ENCODE peak calls at places on chromosomes 13 and 19, in seven cellular contexts. One of them, this sample, is unnamed.

GRCh38 chr13:94705081-94705751 is 7.1 kb downstream of the SOX21 start:
- DNase-seq in neural progenitor cell: peak; percentile 35
- DNase-seq in hepatocyte: no peak
- DNase-seq in OCI-LY7: no peak
- DNase-seq in SK-N-SH: peak; percentile 42
- DNase-seq in MM.1S: no peak
- DNase-seq in PC-3: no peak
- DNase-seq in this sample: peak; percentile 70

GRCh38 chr19:38267780-38268430 is 3.5 kb downstream of the SPINT2 start:
- DNase-seq in neural progenitor cell: no peak
- DNase-seq in hepatocyte: no peak
- DNase-seq in OCI-LY7: no peak
- DNase-seq in SK-N-SH: no peak
- DNase-seq in MM.1S: no peak
- DNase-seq in PC-3: peak; percentile 16
- DNase-seq in this sample: peak; percentile 38

GRCh38 chr13:39815345-39816111 is 160.1 kb downstream of the COG6 start:
- DNase-seq in neural progenitor cell: no peak
- DNase-seq in hepatocyte: no peak
- DNase-seq in OCI-LY7: no peak
- DNase-seq in SK-N-SH: no peak
- DNase-seq in MM.1S: no peak
- DNase-seq in PC-3: peak; percentile 13
- DNase-seq in this sample: no peak

GRCh38 chr19:39104104-39104708 is 20.0 kb downstream of the ACP7 start:
- DNase-seq in neural progenitor cell: no peak
- DNase-seq in hepatocyte: no peak
- DNase-seq in OCI-LY7: no peak
- DNase-seq in SK-N-SH: peak; percentile 58
- DNase-seq in MM.1S: no peak
- DNase-seq in PC-3: no peak
- DNase-seq in this sample: no peak

GRCh38 chr19:10812902-10813404 is 23.1 kb downstream of the TMED1 start:
- DNase-seq in neural progenitor cell: no peak
- DNase-seq in hepatocyte: peak; percentile 72
- DNase-seq in OCI-LY7: no peak
- DNase-seq in SK-N-SH: no peak
- DNase-seq in MM.1S: no peak
- DNase-seq in PC-3: peak; percentile 64
- DNase-seq in this sample: no peak

GRCh38 chr19:49113762-49114629 is at the start of gene LIN7B:
- DNase-seq in neural progenitor cell: peak; percentile 84
- DNase-seq in hepatocyte: peak; percentile 93
- DNase-seq in OCI-LY7: peak; percentile 83
- DNase-seq in SK-N-SH: peak; percentile 97
- DNase-seq in MM.1S: peak; percentile 76
- DNase-seq in PC-3: peak; percentile 73
- DNase-seq in this sample: peak; percentile 84

GRCh38 chr19:55526216-55527196 is 10.4 kb downstream of the SBK2 start:
- DNase-seq in neural progenitor cell: no peak
- DNase-seq in hepatocyte: peak; percentile 75
- DNase-seq in OCI-LY7: no peak
- DNase-seq in SK-N-SH: peak; percentile 57
- DNase-seq in MM.1S: no peak
- DNase-seq in PC-3: peak; percentile 87
- DNase-seq in this sample: peak; percentile 40

GRCh38 chr13:23876265-23876664 is 12.9 kb downstream of the MIPEP start:
- DNase-seq in neural progenitor cell: peak; percentile 24
- DNase-seq in hepatocyte: peak; percentile 39
- DNase-seq in OCI-LY7: peak; percentile 19
- DNase-seq in SK-N-SH: peak; percentile 36
- DNase-seq in MM.1S: no peak
- DNase-seq in PC-3: peak; percentile 47
- DNase-seq in this sample: peak; percentile 46

GRCh38 chr19:55463583-55464031 is 944 bp downstream of the C19orf85 start:
- DNase-seq in neural progenitor cell: no peak
- DNase-seq in hepatocyte: no peak
- DNase-seq in OCI-LY7: no peak
- DNase-seq in SK-N-SH: no peak
- DNase-seq in MM.1S: no peak
- DNase-seq in PC-3: no peak
- DNase-seq in this sample: no peak

GRCh38 chr13:107827840-107828549 is 387.3 kb downstream of the LIG4 start:
- DNase-seq in neural progenitor cell: no peak
- DNase-seq in hepatocyte: no peak
- DNase-seq in OCI-LY7: no peak
- DNase-seq in SK-N-SH: peak; percentile 49
- DNase-seq in MM.1S: no peak
- DNase-seq in PC-3: no peak
- DNase-seq in this sample: no peak

GRCh38 chr13:36344886-36345437 is 1.2 kb downstream of the SPART start:
- DNase-seq in neural progenitor cell: peak; percentile 34
- DNase-seq in hepatocyte: peak; percentile 19
- DNase-seq in OCI-LY7: no peak
- DNase-seq in SK-N-SH: no peak
- DNase-seq in MM.1S: no peak
- DNase-seq in PC-3: no peak
- DNase-seq in this sample: peak; percentile 36

GRCh38 chr19:10981496-10981895 is 20.7 kb downstream of the SMARCA4 start:
- DNase-seq in neural progenitor cell: no peak
- DNase-seq in hepatocyte: no peak
- DNase-seq in OCI-LY7: no peak
- DNase-seq in SK-N-SH: no peak
- DNase-seq in MM.1S: no peak
- DNase-seq in PC-3: no peak
- DNase-seq in this sample: no peak

GRCh38 chr13:76331948-76332712 is 554.1 kb downstream of the KCTD12 start:
- DNase-seq in neural progenitor cell: no peak
- DNase-seq in hepatocyte: no peak
- DNase-seq in OCI-LY7: peak; percentile 52
- DNase-seq in SK-N-SH: no peak
- DNase-seq in MM.1S: peak; percentile 85
- DNase-seq in PC-3: no peak
- DNase-seq in this sample: no peak

GRCh38 chr19:10651821-10652220 is 2.3 kb upstream of the ILF3 start:
- DNase-seq in neural progenitor cell: no peak
- DNase-seq in hepatocyte: no peak
- DNase-seq in OCI-LY7: peak; percentile 33
- DNase-seq in SK-N-SH: no peak
- DNase-seq in MM.1S: peak; percentile 87
- DNase-seq in PC-3: no peak
- DNase-seq in this sample: no peak

GRCh38 chr13:95677564-95678386 is 836 bp downstream of the DNAJC3 start:
- DNase-seq in neural progenitor cell: peak; percentile 57
- DNase-seq in hepatocyte: peak; percentile 25
- DNase-seq in OCI-LY7: peak; percentile 0
- DNase-seq in SK-N-SH: no peak
- DNase-seq in MM.1S: peak; percentile 28
- DNase-seq in PC-3: peak; percentile 21
- DNase-seq in this sample: peak; percentile 61

GRCh38 chr19:55690109-55690768 is 15.2 kb downstream of the EPN1 start:
- DNase-seq in neural progenitor cell: no peak
- DNase-seq in hepatocyte: no peak
- DNase-seq in OCI-LY7: no peak
- DNase-seq in SK-N-SH: no peak
- DNase-seq in MM.1S: no peak
- DNase-seq in PC-3: no peak
- DNase-seq in this sample: no peak

GRCh38 chr19:33429891-33430673 is 56.6 kb downstream of the CEBPG start:
- DNase-seq in neural progenitor cell: no peak
- DNase-seq in hepatocyte: no peak
- DNase-seq in OCI-LY7: no peak
- DNase-seq in SK-N-SH: no peak
- DNase-seq in MM.1S: no peak
- DNase-seq in PC-3: no peak
- DNase-seq in this sample: no peak

GRCh38 chr13:114019367-114019766 is 45.5 kb upstream of the C13orf46 start:
- DNase-seq in neural progenitor cell: peak; percentile 17
- DNase-seq in hepatocyte: no peak
- DNase-seq in OCI-LY7: peak; percentile 75
- DNase-seq in SK-N-SH: peak; percentile 79
- DNase-seq in MM.1S: peak; percentile 26
- DNase-seq in PC-3: no peak
- DNase-seq in this sample: peak; percentile 47

GRCh38 chr13:30331331-30331771 is 24.0 kb upstream of the KATNAL1 start:
- DNase-seq in neural progenitor cell: no peak
- DNase-seq in hepatocyte: no peak
- DNase-seq in OCI-LY7: peak; percentile 38
- DNase-seq in SK-N-SH: no peak
- DNase-seq in MM.1S: no peak
- DNase-seq in PC-3: no peak
- DNase-seq in this sample: no peak

GRCh38 chr19:35089554-35089953 is 26.1 kb upstream of the FXYD3 start:
- DNase-seq in neural progenitor cell: no peak
- DNase-seq in hepatocyte: no peak
- DNase-seq in OCI-LY7: no peak
- DNase-seq in SK-N-SH: no peak
- DNase-seq in MM.1S: no peak
- DNase-seq in PC-3: no peak
- DNase-seq in this sample: no peak

GRCh38 chr13:95494082-95494681 is 58.3 kb upstream of the CLDN10 start:
- DNase-seq in neural progenitor cell: peak; percentile 58
- DNase-seq in hepatocyte: peak; percentile 66
- DNase-seq in OCI-LY7: peak; percentile 29
- DNase-seq in SK-N-SH: peak; percentile 62
- DNase-seq in MM.1S: peak; percentile 65
- DNase-seq in PC-3: peak; percentile 83
- DNase-seq in this sample: peak; percentile 77

GRCh38 chr19:33385956-33386355 is 12.4 kb downstream of the CEBPG start:
- DNase-seq in neural progenitor cell: no peak
- DNase-seq in hepatocyte: no peak
- DNase-seq in OCI-LY7: no peak
- DNase-seq in SK-N-SH: no peak
- DNase-seq in MM.1S: no peak
- DNase-seq in PC-3: no peak
- DNase-seq in this sample: no peak

GRCh38 chr19:41739361-41739760 is 16.0 kb upstream of the CEACAM6 start:
- DNase-seq in neural progenitor cell: no peak
- DNase-seq in hepatocyte: no peak
- DNase-seq in OCI-LY7: no peak
- DNase-seq in SK-N-SH: no peak
- DNase-seq in MM.1S: no peak
- DNase-seq in PC-3: peak; percentile 59
- DNase-seq in this sample: no peak

GRCh38 chr19:46841458-46842083 is 9.1 kb downstream of the AP2S1 start:
- DNase-seq in neural progenitor cell: no peak
- DNase-seq in hepatocyte: no peak
- DNase-seq in OCI-LY7: no peak
- DNase-seq in SK-N-SH: no peak
- DNase-seq in MM.1S: no peak
- DNase-seq in PC-3: peak; percentile 51
- DNase-seq in this sample: no peak

DNA sequence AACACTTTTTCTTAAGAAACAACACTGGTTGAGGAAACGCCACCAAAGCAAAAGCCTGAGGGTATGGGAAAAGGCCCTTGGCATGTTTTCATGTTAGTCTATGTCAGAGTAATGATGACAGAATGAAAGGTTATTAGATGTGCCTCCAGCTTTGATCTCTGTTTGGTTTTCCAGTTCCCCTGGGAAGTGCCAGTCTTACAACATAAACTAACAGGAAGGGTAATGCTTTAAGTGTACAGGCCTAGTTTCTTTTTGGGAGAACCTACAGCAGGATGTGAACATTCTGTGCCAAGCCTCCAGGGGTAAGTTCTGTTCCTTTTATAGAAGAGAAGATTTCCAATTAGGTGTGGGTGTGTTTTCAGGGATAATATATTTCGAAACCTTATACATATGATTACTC is 121.7 kb downstream of the FNDC3A start:
- DNase-seq in neural progenitor cell: no peak
- DNase-seq in hepatocyte: no peak
- DNase-seq in OCI-LY7: no peak
- DNase-seq in SK-N-SH: no peak
- DNase-seq in MM.1S: no peak
- DNase-seq in PC-3: peak; percentile 65
- DNase-seq in this sample: no peak
- H3K4me2 ChIP-seq in neural progenitor cell: no peak overlapping the region
- H3K4me2 ChIP-seq in hepatocyte: no peak overlapping the region
- H3K4me2 ChIP-seq in OCI-LY7: no peak overlapping the region
- H3K4me2 ChIP-seq in SK-N-SH: no peak overlapping the region
- H3K4me2 ChIP-seq in MM.1S: no peak overlapping the region
- H3K4me2 ChIP-seq in PC-3: peak overlapping the region; percentile 72
- H3K4me2 ChIP-seq in this sample: no peak overlapping the region

GRCh38 chr13:45310341-45311138 is 30.4 kb downstream of the TPT1 start:
- DNase-seq in neural progenitor cell: no peak
- DNase-seq in hepatocyte: no peak
- DNase-seq in OCI-LY7: no peak
- DNase-seq in SK-N-SH: no peak
- DNase-seq in MM.1S: no peak
- DNase-seq in PC-3: no peak
- DNase-seq in this sample: no peak
- TF ChIP-seq EZH2phosphoT487 in neural progenitor cell: no peak
- TF ChIP-seq EZH2phosphoT487 in hepatocyte: no peak
- TF ChIP-seq EZH2phosphoT487 in OCI-LY7: no peak
- TF ChIP-seq EZH2phosphoT487 in SK-N-SH: no peak
- TF ChIP-seq EZH2phosphoT487 in MM.1S: no peak
- TF ChIP-seq EZH2phosphoT487 in PC-3: no peak
- TF ChIP-seq EZH2phosphoT487 in this sample: no peak

DNA sequence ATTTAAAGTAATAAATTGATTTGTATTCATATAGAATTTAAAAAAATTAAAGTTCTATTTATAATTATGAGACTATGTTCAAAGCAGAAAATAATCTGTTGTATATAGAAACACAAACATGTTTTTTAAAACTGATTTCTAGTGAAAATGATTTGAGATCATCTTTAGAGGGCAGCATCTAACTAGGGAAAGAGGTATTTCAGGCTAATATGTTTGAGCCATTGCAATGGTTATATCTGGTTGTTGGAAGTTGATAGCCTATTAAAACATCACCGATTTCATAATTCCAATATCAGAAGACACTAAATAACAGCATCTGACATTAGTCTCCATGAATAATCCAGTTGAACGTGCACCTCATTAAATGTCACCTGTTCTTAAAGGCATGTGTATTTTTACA is 79.8 kb upstream of the SLITRK6 start:
- DNase-seq in neural progenitor cell: no peak
- DNase-seq in hepatocyte: no peak
- DNase-seq in OCI-LY7: no peak
- DNase-seq in SK-N-SH: no peak
- DNase-seq in MM.1S: no peak
- DNase-seq in PC-3: peak; percentile 6
- DNase-seq in this sample: no peak
- H2AFZ ChIP-seq in neural progenitor cell: no peak overlapping the region
- H2AFZ ChIP-seq in hepatocyte: no peak overlapping the region
- H2AFZ ChIP-seq in OCI-LY7: no peak overlapping the region
- H2AFZ ChIP-seq in SK-N-SH: no peak overlapping the region
- H2AFZ ChIP-seq in MM.1S: no peak overlapping the region
- H2AFZ ChIP-seq in PC-3: no peak overlapping the region
- H2AFZ ChIP-seq in this sample: no peak overlapping the region

GRCh38 chr13:83732755-83733154 is 149.5 kb downstream of the SLITRK1 start:
- DNase-seq in neural progenitor cell: no peak
- DNase-seq in hepatocyte: no peak
- DNase-seq in OCI-LY7: no peak
- DNase-seq in SK-N-SH: no peak
- DNase-seq in MM.1S: peak; percentile 41
- DNase-seq in PC-3: no peak
- DNase-seq in this sample: no peak
- H3K4me2 ChIP-seq in neural progenitor cell: no peak overlapping the region
- H3K4me2 ChIP-seq in hepatocyte: no peak overlapping the region
- H3K4me2 ChIP-seq in OCI-LY7: no peak overlapping the region
- H3K4me2 ChIP-seq in SK-N-SH: no peak overlapping the region
- H3K4me2 ChIP-seq in MM.1S: peak overlapping the region; percentile 62
- H3K4me2 ChIP-seq in PC-3: no peak overlapping the region
- H3K4me2 ChIP-seq in this sample: no peak overlapping the region